ENCODE peak calls at places on chromosome 3, in nine cellular contexts. T is stimulated activated CD4-positive, alpha-beta T cell treated with anti-CD3 and anti-CD28 coated beads, Interleukin-2, amount 100 ng/mL, for 4 hours; X is activated CD4-positive, CD25-positive, alpha-beta regulatory T cell; H is EH; A is mucosa of descending colon; N is AG09319; M is activated CD8-positive, alpha-beta memory T cell treated with anti-CD3 and anti-CD28 coated beads for 48 hours; O is NCI-H2171 treated with DMSO at 0.1 percent for 48 hours; R is effector CD4-positive, alpha-beta T cell. V is an unnamed sample.

GRCh38 chr3:152870027-152870426 is 35.1 kb downstream of the P2RY1 start:
- DNase-seq in T (no peak), X (no peak), H (no peak), A (no peak), N (no peak), M (no peak), O (no peak), R (no peak), V (no peak)

GRCh38 chr3:196422976-196423781 is 9.0 kb downstream of the UBXN7 start:
- DNase-seq in T (no peak), X (no peak), H (no peak), A (peak), N (no peak), M (no peak), O (peak), R (no peak), V (no peak)

GRCh38 chr3:138124689-138125420 is 7.3 kb downstream of the A4GNT start:
- DNase-seq in T (no peak), X (no peak), H (peak), A (no peak), N (no peak), M (no peak), O (no peak), R (no peak), V (no peak)

GRCh38 chr3:177618873-177619771 is 421.8 kb upstream of the TBL1XR1 start:
- DNase-seq in T (no peak), X (no peak), H (peak), A (no peak), N (peak), M (no peak), O (peak), R (no peak), V (no peak)

GRCh38 chr3:130787422-130788068 is 40.9 kb upstream of the PIK3R4 start:
- DNase-seq in T (no peak), X (no peak), H (no peak), A (no peak), N (no peak), M (no peak), O (no peak), R (no peak), V (no peak)

GRCh38 chr3:188974856-188975611 is 196.7 kb upstream of the TPRG1 start:
- DNase-seq in T (no peak), X (no peak), H (peak), A (no peak), N (no peak), M (no peak), O (peak), R (no peak), V (no peak)

GRCh38 chr3:9884555-9885165 is 4.6 kb upstream of the CIDEC start:
- DNase-seq in T (no peak), X (no peak), H (peak), A (no peak), N (no peak), M (no peak), O (no peak), R (no peak), V (no peak)

GRCh38 chr3:41041899-41042298 is 157.4 kb upstream of the CTNNB1 start:
- DNase-seq in T (no peak), X (no peak), H (no peak), A (no peak), N (no peak), M (no peak), O (no peak), R (no peak), V (peak)

GRCh38 chr3:13379191-13379830 is 40.8 kb downstream of the NUP210 start:
- DNase-seq in T (no peak), X (no peak), H (peak), A (no peak), N (peak), M (no peak), O (no peak), R (no peak), V (no peak)

GRCh38 chr3:100463002-100463401 is 29.4 kb upstream of the TMEM45A start:
- DNase-seq in T (no peak), X (no peak), H (peak), A (no peak), N (peak), M (no peak), O (peak), R (no peak), V (peak)

GRCh38 chr3:72448858-72449257 is 399.4 kb downstream of the SHQ1 start:
- DNase-seq in T (no peak), X (no peak), H (peak), A (no peak), N (no peak), M (no peak), O (no peak), R (no peak), V (no peak)

GRCh38 chr3:170740726-170741591 is 129.0 kb downstream of the RPL22L1 start:
- DNase-seq in T (no peak), X (no peak), H (peak), A (no peak), N (peak), M (no peak), O (peak), R (no peak), V (no peak)

GRCh38 chr3:72888546-72889309 is 882 bp downstream of the GXYLT2 start:
- DNase-seq in T (no peak), X (no peak), H (peak), A (no peak), N (no peak), M (no peak), O (peak), R (no peak), V (no peak)

GRCh38 chr3:192494176-192494575 is 233.2 kb downstream of the FGF12 start:
- DNase-seq in T (no peak), X (no peak), H (no peak), A (no peak), N (no peak), M (no peak), O (peak), R (no peak), V (no peak)

V was measured in esophagus muscularis mucosa.